ENCODE peak calls at places on chromosomes 11 and 22, in four cellular contexts. B, V, U and G are unnamed samples.

GRCh38 chr11:74325649-74326645 is 14.5 kb upstream of the P4HA3 start:
- DNase-seq in B (no peak), V (no peak), U (no peak), G (no peak)

GRCh38 chr11:20056109-20057054 is 103.9 kb downstream of the DBX1 start:
- DNase-seq in B (no peak), V (no peak), U (no peak), G (no peak)

GRCh38 chr22:17172172-17172833 is 13.2 kb upstream of the HDHD5 start:
- DNase-seq in B (no peak), V (no peak), U (no peak), G (no peak)

GRCh38 chr11:11478687-11479086 is 125.6 kb upstream of the CSNK2A3 start:
- DNase-seq in B (peak; percentile 22), V (no peak), U (no peak), G (no peak)

GRCh38 chr11:2439820-2440219 is 4.5 kb downstream of the TRPM5 start:
- DNase-seq in B (no peak), V (no peak), U (no peak), G (no peak)

GRCh38 chr22:37676691-37677627 is 1.5 kb downstream of the LGALS1 start:
- DNase-seq in B (peak; percentile 77), V (peak; percentile 93), U (no peak), G (peak; percentile 80)

GRCh38 chr22:36253523-36254490 is 874 bp downstream of the APOL1 start:
- DNase-seq in B (no peak), V (no peak), U (no peak), G (no peak)

GRCh38 chr11:108693852-108694251 is 29.0 kb downstream of the DDX10 start:
- DNase-seq in B (no peak), V (no peak), U (no peak), G (no peak)

GRCh38 chr22:32535531-32536190 is 61.0 kb downstream of the FBXO7 start:
- DNase-seq in B (no peak), V (no peak), U (no peak), G (no peak)

GRCh38 chr11:46332568-46333128 is 14.6 kb upstream of the DGKZ start:
- DNase-seq in B (peak; percentile 49), V (no peak), U (no peak), G (no peak)

GRCh38 chr22:27804683-27805297 is 3.2 kb upstream of the MN1 start:
- DNase-seq in B (peak; percentile 47), V (no peak), U (no peak), G (peak; percentile 71)

GRCh38 chr11:69301491-69302401 is 7.8 kb downstream of the MYEOV start:
- DNase-seq in B (peak; percentile 66), V (peak; percentile 54), U (no peak), G (no peak)

GRCh38 chr22:23233746-23234408 is 53.6 kb downstream of the BCR start:
- DNase-seq in B (peak; percentile 63), V (no peak), U (no peak), G (no peak)

GRCh38 chr11:70727899-70728620 is 329.7 kb downstream of the CTTN start:
- DNase-seq in B (no peak), V (no peak), U (no peak), G (no peak)
- TF ChIP-seq SPI1 in B (no peak), V (no peak), U (no peak), G (no peak)

GRCh38 chr11:16402654-16403447 is 46.5 kb upstream of the SOX6 start:
- DNase-seq in B (no peak), V (no peak), U (no peak), G (no peak)
- TF ChIP-seq SPI1 in B (no peak), V (no peak), U (no peak), G (no peak)

GRCh38 chr22:34113381-34113780 is 193.1 kb upstream of the LARGE1 start:
- DNase-seq in B (no peak), V (no peak), U (no peak), G (no peak)
- TF ChIP-seq SPI1 in B (no peak), V (no peak), U (no peak), G (no peak)

DNA sequence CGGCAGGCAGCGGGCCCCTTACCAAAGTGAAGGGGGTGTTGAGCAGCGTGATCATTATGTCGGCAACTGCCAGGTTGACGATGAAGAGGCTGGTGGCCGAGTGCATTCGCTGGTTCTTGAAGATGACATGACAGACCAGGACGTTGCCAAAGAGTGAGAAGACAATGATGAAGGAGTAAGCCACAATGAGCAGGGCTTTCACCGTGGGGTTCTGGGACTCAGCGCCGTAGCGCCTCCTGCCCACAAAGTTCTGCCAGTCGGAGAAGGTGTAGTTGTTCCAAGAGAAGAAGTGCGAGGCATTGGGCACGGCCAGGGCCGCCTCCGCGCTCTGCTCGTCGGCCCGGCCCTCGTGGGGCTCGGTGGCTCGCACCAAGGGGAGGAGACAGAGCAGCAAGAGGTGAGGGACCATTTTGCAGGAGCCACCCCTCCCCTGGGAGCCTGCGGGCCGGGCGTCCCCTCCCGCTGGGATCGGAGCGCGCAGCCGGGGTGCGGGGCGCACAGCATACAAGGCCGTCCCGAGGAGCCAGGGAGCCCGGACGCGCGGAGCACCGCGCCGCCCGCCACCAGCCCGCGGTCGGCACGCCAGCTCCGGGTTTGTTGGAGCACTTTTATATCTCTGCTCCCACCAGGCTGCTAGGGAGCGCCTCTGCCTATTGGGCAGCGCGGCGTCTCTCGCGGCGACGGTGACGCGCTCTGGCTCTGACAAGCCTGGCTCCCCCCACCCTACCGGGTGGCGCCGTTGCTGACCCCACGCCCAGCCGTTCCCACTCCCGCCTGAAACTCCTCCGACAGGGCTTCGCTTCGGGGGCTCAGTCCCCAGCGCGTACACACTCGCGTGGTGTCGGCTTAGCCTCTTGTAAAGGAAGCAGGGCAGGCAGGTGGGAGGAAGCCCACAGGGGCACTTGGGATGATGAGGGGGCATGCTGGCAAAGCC is at the start of gene GPR83:
- DNase-seq in B (no peak), V (no peak), U (no peak), G (no peak)
- TF ChIP-seq SPI1 in B (no peak), V (no peak), U (no peak), G (no peak)

DNA sequence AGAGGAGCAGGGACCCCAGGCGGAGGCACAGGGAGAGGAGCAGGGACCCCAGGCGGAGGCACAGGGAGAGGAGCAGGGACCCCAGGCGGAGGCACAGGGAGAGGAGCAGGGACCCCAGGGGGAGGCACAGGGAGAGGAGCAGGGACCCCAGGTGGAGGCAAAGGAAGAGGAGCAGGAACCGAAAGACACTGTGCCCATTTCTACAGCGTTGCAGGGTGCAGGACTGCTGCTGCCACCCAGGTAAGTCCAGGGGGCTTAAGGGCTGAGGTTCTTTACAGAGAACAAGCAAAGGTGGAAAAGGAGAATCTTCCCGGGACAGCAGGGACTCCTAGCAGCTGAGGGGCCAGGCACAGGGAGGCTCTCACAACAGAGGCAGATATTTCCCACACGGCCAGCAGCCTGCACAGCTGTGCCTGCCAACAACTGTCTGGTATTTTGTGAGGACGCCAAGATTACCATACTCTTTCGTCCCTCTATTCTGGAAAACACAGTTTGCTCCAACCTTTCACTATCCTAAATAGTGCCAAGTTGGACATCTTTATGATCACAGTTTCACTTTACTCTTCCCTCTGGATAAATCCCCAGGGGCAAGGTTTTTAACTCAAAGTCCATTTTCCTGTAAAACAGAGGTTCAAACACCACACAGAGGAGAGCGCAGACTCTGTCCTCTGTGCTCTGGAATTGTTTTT is 39.4 kb downstream of the SHANK2 start:
- DNase-seq in B (no peak), V (no peak), U (no peak), G (no peak)
- TF ChIP-seq SPI1 in B (no peak), V (no peak), U (no peak), G (no peak)

DNA sequence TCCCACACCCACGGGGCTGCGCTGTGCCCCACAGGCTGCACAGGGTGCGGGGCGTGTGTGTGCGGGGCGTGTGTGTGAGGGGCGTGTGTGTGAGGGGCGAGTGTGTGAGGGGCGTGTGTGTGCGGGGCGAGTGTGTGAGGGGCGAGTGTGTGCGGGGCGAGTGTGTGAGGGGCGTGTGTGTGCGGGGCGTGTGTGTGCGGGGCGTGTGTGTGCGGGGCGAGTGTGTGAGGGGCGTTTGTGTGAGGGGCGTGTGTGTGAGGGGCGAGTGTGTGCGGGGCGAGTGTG is 86.7 kb downstream of the WNT7B start:
- DNase-seq in B (no peak), V (no peak), U (no peak), G (no peak)
- TF ChIP-seq SPI1 in B (no peak), V (no peak), U (no peak), G (no peak)

DNA sequence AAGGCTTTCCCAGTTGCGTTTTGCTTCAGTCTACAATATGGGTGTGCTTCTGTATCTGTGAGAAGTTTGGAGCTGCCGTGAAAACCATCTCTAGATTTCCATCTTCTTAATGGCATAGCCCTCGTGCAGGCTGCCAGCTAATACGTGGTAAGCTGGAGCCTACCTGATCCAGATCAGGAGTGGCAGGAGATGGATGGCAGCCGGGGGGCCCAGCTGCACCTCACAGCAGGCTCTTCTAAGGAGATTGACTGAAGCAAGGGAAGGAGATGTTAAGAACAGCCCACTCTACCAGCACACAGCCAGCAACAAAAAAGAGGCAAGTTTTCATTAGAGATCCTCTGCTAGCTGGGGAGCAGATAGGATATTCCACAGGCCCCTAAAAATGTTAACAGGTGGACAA is 115.5 kb downstream of the MSANTD4 start:
- DNase-seq in B (no peak), V (no peak), U (no peak), G (no peak)
- TF ChIP-seq SPI1 in B (no peak), V (no peak), U (no peak), G (no peak)

GRCh38 chr11:86799680-86800075 is 664 bp upstream of the PRSS23 start:
- DNase-seq in B (no peak), V (no peak), U (no peak), G (no peak)
- TF ChIP-seq SPI1 in B (no peak), V (no peak), U (no peak), G (no peak)

GRCh38 chr11:128398517-128399152 is 188.7 kb downstream of the ETS1 start:
- DNase-seq in B (no peak), V (no peak), U (no peak), G (no peak)
- TF ChIP-seq SPI1 in B (no peak), V (no peak), U (no peak), G (no peak)

GRCh38 chr22:48644108-48644507 is 1183.6 kb downstream of the BRD1 start:
- DNase-seq in B (no peak), V (no peak), U (no peak), G (no peak)

GRCh38 chr22:48645766-48646165 is 1181.9 kb downstream of the BRD1 start:
- DNase-seq in B (no peak), V (no peak), U (no peak), G (no peak)

GRCh38 chr22:48646216-48646925 is 1181.3 kb downstream of the BRD1 start:
- DNase-seq in B (no peak), V (no peak), U (no peak), G (no peak)

GRCh38 chr22:48643066-48643731 is 1184.5 kb downstream of the BRD1 start:
- DNase-seq in B (no peak), V (no peak), U (no peak), G (no peak)

DNA sequence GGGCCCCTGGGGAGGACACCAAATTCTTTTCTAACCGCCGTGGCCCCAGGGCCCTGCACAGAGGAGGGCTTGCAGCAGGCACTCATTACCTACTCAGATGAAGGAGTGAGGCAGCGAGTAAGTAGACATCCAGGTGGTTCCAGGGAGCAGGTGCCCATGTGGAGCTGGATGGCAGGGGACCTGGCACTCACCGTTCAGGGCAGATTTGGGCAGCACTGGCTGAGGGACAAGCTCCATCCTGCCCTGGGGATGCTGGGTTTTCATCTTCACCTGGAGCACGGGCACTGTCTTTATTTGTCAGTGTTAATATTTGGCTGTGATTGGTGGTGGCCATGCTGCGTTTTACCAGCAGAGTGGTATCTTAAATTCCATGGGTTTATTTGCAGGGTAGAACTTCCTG is 1182.7 kb downstream of the BRD1 start:
- DNase-seq in B (no peak), V (no peak), U (no peak), G (no peak)
- TF ChIP-seq SPI1 in B (no peak), V (no peak), U (no peak), G (no peak)